ENCODE peak calls at places on chromosome 12, in five cellular contexts. Q is CD4-positive, alpha-beta T cell; P is HEK293T; A is NCI-H2081; R is adrenal gland. W is an unnamed sample.

GRCh38 chr12:95228617-95229016 is 11.0 kb downstream of the VEZT start:
- DNase-seq in P (no peak), A (no peak), R (no peak), Q (no peak), W (no peak)

GRCh38 chr12:11822071-11822818 is 172.8 kb downstream of the ETV6 start:
- DNase-seq in A (peak), P (no peak), R (no peak), Q (peak), W (no peak)

GRCh38 chr12:69238589-69239285 is 632 bp upstream of the CPSF6 start:
- DNase-seq in A (no peak), Q (no peak), P (no peak), R (no peak), W (no peak)

GRCh38 chr12:76025601-76026575 is 5.7 kb downstream of the PHLDA1 start:
- DNase-seq in R (no peak), A (no peak), P (no peak), Q (no peak), W (no peak)

GRCh38 chr12:132441871-132442863 is 47.8 kb upstream of the FBRSL1 start:
- DNase-seq in P (no peak), R (no peak), A (no peak), Q (no peak), W (no peak)

GRCh38 chr12:85191-85666 is 18.7 kb downstream of the IQSEC3 start:
- DNase-seq in R (no peak), A (peak), P (no peak), Q (no peak), W (no peak)

GRCh38 chr12:109763201-109763841 is 49.7 kb downstream of the FAM222A start:
- DNase-seq in Q (no peak), P (no peak), R (peak), A (no peak), W (no peak)

GRCh38 chr12:17928708-17929366 is 161.2 kb downstream of the RERGL start:
- DNase-seq in R (no peak), P (no peak), Q (no peak), A (peak), W (no peak)

GRCh38 chr12:24823808-24824515 is 124.9 kb downstream of the BCAT1 start:
- DNase-seq in R (no peak), Q (no peak), A (no peak), P (no peak), W (no peak)

GRCh38 chr12:99476956-99477355 is 170.6 kb upstream of the GARIN6 start:
- DNase-seq in A (peak), P (no peak), R (no peak), Q (no peak), W (no peak)

GRCh38 chr12:91381309-91381804 is 198.7 kb upstream of the DCN start:
- DNase-seq in A (peak), R (peak), P (peak), Q (no peak), W (peak)

GRCh38 chr12:65634061-65634460 is 190.2 kb upstream of the HMGA2 start:
- DNase-seq in P (no peak), A (no peak), Q (no peak), R (no peak), W (no peak)

GRCh38 chr12:131704509-131704908 is 6.4 kb upstream of the SFSWAP start:
- DNase-seq in P (no peak), R (no peak), Q (no peak), A (no peak), W (no peak)

GRCh38 chr12:30529489-30530269 is 166.0 kb downstream of the IPO8 start:
- DNase-seq in R (no peak), A (no peak), Q (no peak), P (no peak), W (no peak)

GRCh38 chr12:24584032-24584675 is 364.7 kb downstream of the BCAT1 start:
- DNase-seq in P (no peak), A (no peak), R (no peak), Q (no peak), W (peak)

GRCh38 chr12:91178139-91178561 is 4.5 kb downstream of the DCN start:
- DNase-seq in A (no peak), Q (no peak), R (no peak), P (no peak), W (no peak)

GRCh38 chr12:54725233-54725843 is 77.2 kb upstream of the DCD start:
- DNase-seq in A (no peak), R (no peak), P (peak), Q (no peak), W (peak)

GRCh38 chr12:47408171-47408871 is 297.5 kb downstream of the RPAP3 start:
- DNase-seq in A (peak), P (no peak), R (no peak), Q (peak), W (no peak)

GRCh38 chr12:84117190-84117589 is 795.4 kb downstream of the SLC6A15 start:
- DNase-seq in R (no peak), P (no peak), A (no peak), Q (no peak), W (no peak)

GRCh38 chr12:120012067-120012621 is 23.1 kb downstream of the BICDL1 start:
- DNase-seq in R (no peak), Q (peak), P (peak), A (peak), W (no peak)

W was measured in testis.